ENCODE peak calls at places on chromosome 13, in four cellular contexts. L, Q, G and J are unnamed samples.

GRCh38 chr13:51717786-51718398 is 86.1 kb downstream of the DHRS12 start:
- DNase-seq in Q (no peak), G (no peak), L (no peak), J (no peak)

GRCh38 chr13:109743706-109744453 is 42.5 kb downstream of the IRS2 start:
- DNase-seq in G (no peak), L (no peak), Q (peak; percentile 79), J (no peak)

GRCh38 chr13:41511827-41512226 is 54.5 kb downstream of the RGCC start:
- DNase-seq in Q (no peak), L (no peak), G (no peak), J (no peak)

GRCh38 chr13:106527806-106528205 is 7.7 kb downstream of the EFNB2 start:
- DNase-seq in Q (no peak), L (no peak), G (no peak), J (no peak)

GRCh38 chr13:46866150-46866549 is 30.7 kb downstream of the HTR2A start:
- DNase-seq in G (peak; percentile 5), L (peak; percentile 4), Q (peak; percentile 21), J (peak; percentile 16)

GRCh38 chr13:41568990-41569387 is 111.6 kb downstream of the RGCC start:
- DNase-seq in G (no peak), Q (peak; percentile 82), L (no peak), J (no peak)

GRCh38 chr13:83496501-83496900 is 385.8 kb downstream of the SLITRK1 start:
- DNase-seq in L (no peak), Q (no peak), G (no peak), J (no peak)

GRCh38 chr13:72504026-72504925 is 223.2 kb downstream of the MZT1 start:
- DNase-seq in Q (peak; percentile 85), L (peak; percentile 21), G (no peak), J (no peak)

GRCh38 chr13:25752957-25753540 is 298.8 kb downstream of the SHISA2 start:
- DNase-seq in L (no peak), G (peak; percentile 17), Q (peak; percentile 95), J (peak; percentile 50)

GRCh38 chr13:110580800-110581199 is 19.3 kb upstream of the RAB20 start:
- DNase-seq in L (no peak), Q (no peak), G (no peak), J (no peak)

GRCh38 chr13:40149611-40150283 is 494.3 kb downstream of the COG6 start:
- DNase-seq in L (no peak), G (no peak), Q (peak; percentile 91), J (peak; percentile 47)

GRCh38 chr13:104594801-104595200 is 1528.6 kb upstream of the SLC10A2 start:
- DNase-seq in Q (peak; percentile 70), L (no peak), G (no peak), J (no peak)
- TF ChIP-seq CTCF in Q (no peak), L (no peak), G (no peak), J (no peak)

GRCh38 chr13:63094717-63095116 is 1679.1 kb upstream of the PCDH20 start:
- DNase-seq in L (no peak), G (no peak), Q (no peak), J (no peak)
- H3K27me3 ChIP-seq in L (no peaks in the 10 kb centered on the region), G (no peaks in the 10 kb centered on the region), Q (no peaks in the 10 kb centered on the region), J (no peaks in the 10 kb centered on the region)

DNA sequence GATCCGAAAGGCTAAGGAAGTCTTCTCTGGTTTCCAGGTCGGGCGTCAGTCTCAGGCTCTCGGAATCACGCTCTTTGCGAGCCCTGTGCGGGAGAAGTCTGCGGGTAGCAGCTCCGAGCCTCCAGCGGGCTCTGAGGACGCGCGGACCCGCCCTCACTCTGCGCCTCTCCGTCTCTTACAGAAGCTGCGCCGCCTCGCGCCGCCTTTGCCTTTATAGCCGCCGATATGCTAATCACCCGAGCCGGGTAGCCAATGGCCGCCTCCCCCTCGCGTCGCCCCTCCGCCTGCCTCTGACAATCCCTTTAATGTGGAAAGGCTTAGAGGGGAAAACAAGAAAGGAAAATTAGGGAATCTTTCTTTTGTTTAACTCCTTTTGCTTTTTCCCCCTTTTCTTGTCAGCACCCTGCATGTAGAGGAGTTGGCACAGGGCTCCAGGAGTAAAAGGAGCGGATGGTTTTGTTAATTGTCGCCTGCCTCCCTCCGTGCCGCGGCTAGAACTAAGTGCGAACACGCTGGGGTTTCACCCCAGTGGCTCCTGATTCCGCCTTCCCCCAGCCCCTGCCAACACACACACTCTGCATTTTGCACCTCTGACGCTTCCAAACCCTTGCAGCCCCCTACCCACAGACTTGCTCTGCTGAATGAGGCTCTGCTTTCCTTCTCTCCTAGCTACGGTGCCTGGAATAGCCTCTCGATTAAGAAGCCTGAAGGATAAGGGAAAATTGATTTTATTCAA is at the start of gene PCDH8:
- DNase-seq in G (peak; percentile 34), L (peak; percentile 96), Q (no peak), J (no peak)
- TF ChIP-seq CTCF in G (no peak), L (no peak), Q (no peak), J (no peak)

GRCh38 chr13:111920932-111921705 is 145.8 kb upstream of the SOX1 start:
- DNase-seq in G (no peak), Q (no peak), L (no peak), J (no peak)

GRCh38 chr13:111919826-111920225 is 147.1 kb upstream of the SOX1 start:
- DNase-seq in L (no peak), Q (no peak), G (no peak), J (no peak)

GRCh38 chr13:111922086-111922485 is 144.9 kb upstream of the SOX1 start:
- DNase-seq in L (no peak), Q (no peak), G (no peak), J (no peak)

GRCh38 chr13:111919286-111919685 is 147.7 kb upstream of the SOX1 start:
- DNase-seq in L (no peak), Q (no peak), G (no peak), J (no peak)

DNA sequence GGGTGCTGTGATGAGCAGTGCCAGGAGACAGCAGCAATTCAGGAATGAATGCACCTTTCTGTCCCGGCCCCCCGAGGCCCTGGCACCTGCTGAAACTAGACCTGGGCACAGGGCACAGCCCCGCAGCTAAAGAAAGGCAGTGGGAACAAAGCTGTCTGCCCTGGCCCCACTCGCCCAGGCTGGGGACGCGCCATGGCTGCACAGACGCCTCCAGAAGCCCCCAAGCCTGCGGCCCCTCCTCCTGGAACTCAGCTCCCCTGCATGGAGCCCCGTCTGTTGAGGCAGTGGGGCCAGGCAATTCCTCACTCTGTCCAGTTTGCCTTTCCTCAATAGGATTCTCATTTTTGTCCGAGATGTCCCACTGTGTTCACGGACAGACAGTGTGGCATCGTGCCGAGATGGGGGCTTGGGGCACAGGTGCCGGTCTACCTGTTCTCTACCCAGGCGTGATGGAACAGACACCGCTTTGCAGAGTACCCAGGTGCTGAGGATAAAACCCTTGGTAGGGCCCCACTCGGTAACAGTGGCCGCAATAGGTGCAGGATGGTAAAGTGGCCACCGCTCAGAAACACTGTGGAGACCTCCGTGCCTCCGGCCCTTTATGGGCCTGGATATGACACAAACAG is 146.5 kb upstream of the SOX1 start:
- DNase-seq in Q (no peak), L (no peak), G (no peak), J (no peak)
- H3K27me3 ChIP-seq in Q (no peaks in the 10 kb centered on the region), L (no peaks in the 10 kb centered on the region), G (no peaks in the 10 kb centered on the region), J (peaks cover 60% of the 10 kb centered on the region)

DNA sequence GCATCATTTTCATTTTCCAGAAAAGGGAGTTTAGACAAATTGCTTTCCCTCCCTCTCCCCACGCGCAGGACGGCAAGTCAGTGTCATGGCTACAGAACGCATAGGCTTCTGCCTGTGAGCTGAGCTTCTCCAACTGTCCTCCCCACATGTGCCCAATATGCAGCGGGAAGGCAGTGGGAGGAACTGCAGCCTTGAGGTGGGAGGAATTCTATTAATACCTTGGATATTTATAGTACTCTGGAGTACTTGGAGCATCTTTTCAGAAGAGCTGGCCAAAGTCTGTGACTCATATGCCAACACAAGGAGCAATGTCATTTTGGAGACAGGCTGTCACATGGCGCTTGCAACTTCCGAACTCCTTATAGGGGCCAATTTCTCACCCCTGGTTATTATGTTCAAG is 245.1 kb upstream of the SERP2 start:
- DNase-seq in Q (peak; percentile 60), G (no peak), L (no peak), J (peak; percentile 52)
- TF ChIP-seq CTCF in Q (no peak), G (no peak), L (no peak), J (no peak)